ENCODE peak calls at places on chromosomes 1 and 21, in ten cellular contexts. One of them, this sample, is unnamed.
A peak's percentile ranks its signal among the peaks of the same experiment; 100 is the strongest.

GRCh38 chr1:61046434-61046833 is 35.9 kb upstream of the NFIA start:
- DNase-seq in activated CD8-positive, alpha-beta memory T cell treated with anti-CD3 and anti-CD28 coated beads, Interleukin-2, amount 50 U/mL, for 48 hours: no peak
- DNase-seq in HS-5: no peak
- DNase-seq in HTR-8/SVneo: no peak
- DNase-seq in stimulated activated CD4-positive, alpha-beta T cell treated with anti-CD3 and anti-CD28 coated beads, TNF-alpha, amount 100 ng/mL, for 1 hour: no peak
- DNase-seq in cerebellum: no peak
- DNase-seq in NCI-H1105: no peak
- DNase-seq in GM10248: no peak
- DNase-seq in brain microvascular endothelial cell: no peak
- DNase-seq in KBM-7: no peak
- DNase-seq in this sample: no peak

GRCh38 chr21:42503711-42504110 is 7.7 kb upstream of the RSPH1 start:
- DNase-seq in brain microvascular endothelial cell: no peak
- DNase-seq in activated CD8-positive, alpha-beta memory T cell treated with anti-CD3 and anti-CD28 coated beads, Interleukin-2, amount 50 U/mL, for 48 hours: no peak
- DNase-seq in GM10248: no peak
- DNase-seq in HS-5: no peak
- DNase-seq in HTR-8/SVneo: no peak
- DNase-seq in stimulated activated CD4-positive, alpha-beta T cell treated with anti-CD3 and anti-CD28 coated beads, TNF-alpha, amount 100 ng/mL, for 1 hour: no peak
- DNase-seq in cerebellum: no peak
- DNase-seq in NCI-H1105: no peak
- DNase-seq in KBM-7: peak; percentile 51
- DNase-seq in this sample: no peak

GRCh38 chr1:170903961-170904360 is 31.4 kb upstream of the MROH9 start:
- DNase-seq in KBM-7: no peak
- DNase-seq in HTR-8/SVneo: no peak
- DNase-seq in NCI-H1105: no peak
- DNase-seq in GM10248: no peak
- DNase-seq in stimulated activated CD4-positive, alpha-beta T cell treated with anti-CD3 and anti-CD28 coated beads, TNF-alpha, amount 100 ng/mL, for 1 hour: no peak
- DNase-seq in brain microvascular endothelial cell: no peak
- DNase-seq in cerebellum: no peak
- DNase-seq in activated CD8-positive, alpha-beta memory T cell treated with anti-CD3 and anti-CD28 coated beads, Interleukin-2, amount 50 U/mL, for 48 hours: no peak
- DNase-seq in HS-5: no peak
- DNase-seq in this sample: no peak

GRCh38 chr1:47887959-47888629 is 109.1 kb downstream of the TRABD2B start:
- DNase-seq in activated CD8-positive, alpha-beta memory T cell treated with anti-CD3 and anti-CD28 coated beads, Interleukin-2, amount 50 U/mL, for 48 hours: no peak
- DNase-seq in stimulated activated CD4-positive, alpha-beta T cell treated with anti-CD3 and anti-CD28 coated beads, TNF-alpha, amount 100 ng/mL, for 1 hour: no peak
- DNase-seq in HTR-8/SVneo: no peak
- DNase-seq in HS-5: no peak
- DNase-seq in cerebellum: no peak
- DNase-seq in GM10248: no peak
- DNase-seq in brain microvascular endothelial cell: no peak
- DNase-seq in KBM-7: no peak
- DNase-seq in NCI-H1105: no peak
- DNase-seq in this sample: no peak

GRCh38 chr1:94927405-94928175 is 680 bp upstream of the CNN3 start:
- DNase-seq in KBM-7: no peak
- DNase-seq in cerebellum: peak; percentile 26
- DNase-seq in NCI-H1105: peak; percentile 51
- DNase-seq in HS-5: no peak
- DNase-seq in HTR-8/SVneo: no peak
- DNase-seq in GM10248: no peak
- DNase-seq in stimulated activated CD4-positive, alpha-beta T cell treated with anti-CD3 and anti-CD28 coated beads, TNF-alpha, amount 100 ng/mL, for 1 hour: no peak
- DNase-seq in brain microvascular endothelial cell: peak; percentile 51
- DNase-seq in activated CD8-positive, alpha-beta memory T cell treated with anti-CD3 and anti-CD28 coated beads, Interleukin-2, amount 50 U/mL, for 48 hours: peak; percentile 55
- DNase-seq in this sample: peak; percentile 58

GRCh38 chr1:37605806-37606474 is 10.2 kb upstream of the GNL2 start:
- DNase-seq in activated CD8-positive, alpha-beta memory T cell treated with anti-CD3 and anti-CD28 coated beads, Interleukin-2, amount 50 U/mL, for 48 hours: no peak
- DNase-seq in KBM-7: no peak
- DNase-seq in GM10248: no peak
- DNase-seq in stimulated activated CD4-positive, alpha-beta T cell treated with anti-CD3 and anti-CD28 coated beads, TNF-alpha, amount 100 ng/mL, for 1 hour: no peak
- DNase-seq in NCI-H1105: no peak
- DNase-seq in cerebellum: no peak
- DNase-seq in HS-5: no peak
- DNase-seq in HTR-8/SVneo: no peak
- DNase-seq in brain microvascular endothelial cell: peak; percentile 3
- DNase-seq in this sample: peak; percentile 13

GRCh38 chr1:186985889-186986491 is 157.2 kb downstream of the PLA2G4A start:
- DNase-seq in stimulated activated CD4-positive, alpha-beta T cell treated with anti-CD3 and anti-CD28 coated beads, TNF-alpha, amount 100 ng/mL, for 1 hour: no peak
- DNase-seq in GM10248: peak; percentile 38
- DNase-seq in cerebellum: peak; percentile 29
- DNase-seq in activated CD8-positive, alpha-beta memory T cell treated with anti-CD3 and anti-CD28 coated beads, Interleukin-2, amount 50 U/mL, for 48 hours: no peak
- DNase-seq in brain microvascular endothelial cell: peak; percentile 53
- DNase-seq in HTR-8/SVneo: peak; percentile 27
- DNase-seq in NCI-H1105: peak; percentile 68
- DNase-seq in KBM-7: peak; percentile 66
- DNase-seq in HS-5: peak; percentile 38
- DNase-seq in this sample: peak; percentile 85

GRCh38 chr1:115767403-115767802 is 1.1 kb downstream of the CASQ2 start:
- DNase-seq in KBM-7: no peak
- DNase-seq in HS-5: no peak
- DNase-seq in NCI-H1105: no peak
- DNase-seq in cerebellum: no peak
- DNase-seq in activated CD8-positive, alpha-beta memory T cell treated with anti-CD3 and anti-CD28 coated beads, Interleukin-2, amount 50 U/mL, for 48 hours: no peak
- DNase-seq in HTR-8/SVneo: no peak
- DNase-seq in stimulated activated CD4-positive, alpha-beta T cell treated with anti-CD3 and anti-CD28 coated beads, TNF-alpha, amount 100 ng/mL, for 1 hour: no peak
- DNase-seq in brain microvascular endothelial cell: no peak
- DNase-seq in GM10248: no peak
- DNase-seq in this sample: no peak

GRCh38 chr1:22120469-22120790 is 22.5 kb downstream of the WNT4 start:
- DNase-seq in KBM-7: no peak
- DNase-seq in HTR-8/SVneo: no peak
- DNase-seq in GM10248: no peak
- DNase-seq in HS-5: no peak
- DNase-seq in cerebellum: no peak
- DNase-seq in stimulated activated CD4-positive, alpha-beta T cell treated with anti-CD3 and anti-CD28 coated beads, TNF-alpha, amount 100 ng/mL, for 1 hour: no peak
- DNase-seq in activated CD8-positive, alpha-beta memory T cell treated with anti-CD3 and anti-CD28 coated beads, Interleukin-2, amount 50 U/mL, for 48 hours: no peak
- DNase-seq in brain microvascular endothelial cell: no peak
- DNase-seq in NCI-H1105: no peak
- DNase-seq in this sample: no peak

GRCh38 chr1:22751124-22751531 is 40.5 kb downstream of the EPHB2 start:
- DNase-seq in HS-5: no peak
- DNase-seq in GM10248: no peak
- DNase-seq in stimulated activated CD4-positive, alpha-beta T cell treated with anti-CD3 and anti-CD28 coated beads, TNF-alpha, amount 100 ng/mL, for 1 hour: no peak
- DNase-seq in NCI-H1105: no peak
- DNase-seq in activated CD8-positive, alpha-beta memory T cell treated with anti-CD3 and anti-CD28 coated beads, Interleukin-2, amount 50 U/mL, for 48 hours: no peak
- DNase-seq in cerebellum: peak; percentile 19
- DNase-seq in brain microvascular endothelial cell: no peak
- DNase-seq in HTR-8/SVneo: no peak
- DNase-seq in KBM-7: no peak
- DNase-seq in this sample: no peak

GRCh38 chr21:32113486-32113885 is 165.4 kb downstream of the MIS18A start:
- DNase-seq in KBM-7: no peak
- DNase-seq in NCI-H1105: no peak
- DNase-seq in brain microvascular endothelial cell: no peak
- DNase-seq in stimulated activated CD4-positive, alpha-beta T cell treated with anti-CD3 and anti-CD28 coated beads, TNF-alpha, amount 100 ng/mL, for 1 hour: no peak
- DNase-seq in GM10248: no peak
- DNase-seq in activated CD8-positive, alpha-beta memory T cell treated with anti-CD3 and anti-CD28 coated beads, Interleukin-2, amount 50 U/mL, for 48 hours: no peak
- DNase-seq in cerebellum: no peak
- DNase-seq in HTR-8/SVneo: no peak
- DNase-seq in HS-5: no peak
- DNase-seq in this sample: no peak

GRCh38 chr1:78072216-78072615 is 26.4 kb downstream of the GIPC2 start:
- DNase-seq in GM10248: no peak
- DNase-seq in cerebellum: no peak
- DNase-seq in NCI-H1105: no peak
- DNase-seq in stimulated activated CD4-positive, alpha-beta T cell treated with anti-CD3 and anti-CD28 coated beads, TNF-alpha, amount 100 ng/mL, for 1 hour: no peak
- DNase-seq in activated CD8-positive, alpha-beta memory T cell treated with anti-CD3 and anti-CD28 coated beads, Interleukin-2, amount 50 U/mL, for 48 hours: no peak
- DNase-seq in HTR-8/SVneo: no peak
- DNase-seq in KBM-7: no peak
- DNase-seq in brain microvascular endothelial cell: no peak
- DNase-seq in HS-5: no peak
- DNase-seq in this sample: no peak

GRCh38 chr1:28127617-28128257 is 39.3 kb upstream of the EYA3 start:
- DNase-seq in stimulated activated CD4-positive, alpha-beta T cell treated with anti-CD3 and anti-CD28 coated beads, TNF-alpha, amount 100 ng/mL, for 1 hour: no peak
- DNase-seq in cerebellum: no peak
- DNase-seq in HS-5: no peak
- DNase-seq in GM10248: peak; percentile 54
- DNase-seq in activated CD8-positive, alpha-beta memory T cell treated with anti-CD3 and anti-CD28 coated beads, Interleukin-2, amount 50 U/mL, for 48 hours: no peak
- DNase-seq in HTR-8/SVneo: no peak
- DNase-seq in NCI-H1105: no peak
- DNase-seq in KBM-7: peak; percentile 59
- DNase-seq in brain microvascular endothelial cell: no peak
- DNase-seq in this sample: no peak

This sample was measured in fibroblast of pulmonary artery.